ENCODE peak calls at places on chromosomes 16 and 17, in ten cellular contexts. One of them, this sample, is unnamed.

GRCh38 chr16:57998484-57998883 is 2.0 kb downstream of the ZNF319 start:
- DNase-seq in small intestine: peak; percentile 45
- DNase-seq in heart right ventricle: no peak
- DNase-seq in NT2/D1: no peak
- DNase-seq in pancreas: no peak
- DNase-seq in CD8-positive, alpha-beta T cell: peak; percentile 54
- DNase-seq in thoracic aorta: no peak
- DNase-seq in fibroblast of lung: peak; percentile 14
- DNase-seq in SK-N-SH: no peak
- DNase-seq in colonic mucosa: peak; percentile 49
- DNase-seq in this sample: no peak

GRCh38 chr16:1626327-1626726 is 14.2 kb downstream of the CRAMP1 start:
- DNase-seq in small intestine: no peak
- DNase-seq in heart right ventricle: no peak
- DNase-seq in NT2/D1: no peak
- DNase-seq in pancreas: no peak
- DNase-seq in CD8-positive, alpha-beta T cell: no peak
- DNase-seq in thoracic aorta: no peak
- DNase-seq in fibroblast of lung: no peak
- DNase-seq in SK-N-SH: no peak
- DNase-seq in colonic mucosa: no peak
- DNase-seq in this sample: no peak

GRCh38 chr16:61654962-61655361 is 381.3 kb downstream of the CDH8 start:
- DNase-seq in small intestine: no peak
- DNase-seq in heart right ventricle: no peak
- DNase-seq in NT2/D1: no peak
- DNase-seq in pancreas: no peak
- DNase-seq in CD8-positive, alpha-beta T cell: no peak
- DNase-seq in thoracic aorta: no peak
- DNase-seq in fibroblast of lung: no peak
- DNase-seq in SK-N-SH: no peak
- DNase-seq in colonic mucosa: no peak
- DNase-seq in this sample: no peak

GRCh38 chr16:2713523-2713922 is 6.5 kb downstream of the PRSS27 start:
- DNase-seq in small intestine: no peak
- DNase-seq in heart right ventricle: no peak
- DNase-seq in NT2/D1: no peak
- DNase-seq in pancreas: peak; percentile 51
- DNase-seq in CD8-positive, alpha-beta T cell: no peak
- DNase-seq in thoracic aorta: no peak
- DNase-seq in fibroblast of lung: no peak
- DNase-seq in SK-N-SH: no peak
- DNase-seq in colonic mucosa: no peak
- DNase-seq in this sample: no peak

GRCh38 chr17:28449861-28450260 is 23.6 kb upstream of the SLC13A2 start:
- DNase-seq in small intestine: no peak
- DNase-seq in heart right ventricle: no peak
- DNase-seq in NT2/D1: no peak
- DNase-seq in pancreas: no peak
- DNase-seq in CD8-positive, alpha-beta T cell: no peak
- DNase-seq in thoracic aorta: no peak
- DNase-seq in fibroblast of lung: no peak
- DNase-seq in SK-N-SH: no peak
- DNase-seq in colonic mucosa: no peak
- DNase-seq in this sample: no peak

GRCh38 chr17:11871773-11872172 is 125.5 kb downstream of the ZNF18 start:
- DNase-seq in small intestine: no peak
- DNase-seq in heart right ventricle: no peak
- DNase-seq in NT2/D1: no peak
- DNase-seq in pancreas: no peak
- DNase-seq in CD8-positive, alpha-beta T cell: no peak
- DNase-seq in thoracic aorta: no peak
- DNase-seq in fibroblast of lung: no peak
- DNase-seq in SK-N-SH: peak; percentile 21
- DNase-seq in colonic mucosa: no peak
- DNase-seq in this sample: no peak

GRCh38 chr16:74035816-74036215 is 260.8 kb upstream of the PSMD7 start:
- DNase-seq in small intestine: no peak
- DNase-seq in heart right ventricle: no peak
- DNase-seq in NT2/D1: no peak
- DNase-seq in pancreas: no peak
- DNase-seq in CD8-positive, alpha-beta T cell: no peak
- DNase-seq in thoracic aorta: no peak
- DNase-seq in fibroblast of lung: peak; percentile 35
- DNase-seq in SK-N-SH: peak; percentile 62
- DNase-seq in colonic mucosa: no peak
- DNase-seq in this sample: no peak

GRCh38 chr16:74623214-74623842 is 16.4 kb upstream of the GLG1 start:
- DNase-seq in small intestine: peak; percentile 66
- DNase-seq in heart right ventricle: no peak
- DNase-seq in NT2/D1: peak; percentile 15
- DNase-seq in pancreas: no peak
- DNase-seq in CD8-positive, alpha-beta T cell: no peak
- DNase-seq in thoracic aorta: no peak
- DNase-seq in fibroblast of lung: peak; percentile 75
- DNase-seq in SK-N-SH: peak; percentile 47
- DNase-seq in colonic mucosa: no peak
- DNase-seq in this sample: peak; percentile 29

GRCh38 chr16:28610595-28611270 is 889 bp upstream of the SULT1A1 start:
- DNase-seq in small intestine: peak; percentile 59
- DNase-seq in heart right ventricle: no peak
- DNase-seq in NT2/D1: no peak
- DNase-seq in pancreas: no peak
- DNase-seq in CD8-positive, alpha-beta T cell: no peak
- DNase-seq in thoracic aorta: no peak
- DNase-seq in fibroblast of lung: no peak
- DNase-seq in SK-N-SH: no peak
- DNase-seq in colonic mucosa: no peak
- DNase-seq in this sample: no peak
- H3K4me3 ChIP-seq in small intestine: no peak overlapping the region
- H3K4me3 ChIP-seq in heart right ventricle: no peak overlapping the region
- H3K4me3 ChIP-seq in NT2/D1: no peak overlapping the region
- H3K4me3 ChIP-seq in pancreas: no peak overlapping the region
- H3K4me3 ChIP-seq in CD8-positive, alpha-beta T cell: no peak overlapping the region
- H3K4me3 ChIP-seq in thoracic aorta: no peak overlapping the region
- H3K4me3 ChIP-seq in fibroblast of lung: no peak overlapping the region
- H3K4me3 ChIP-seq in SK-N-SH: no peak overlapping the region
- H3K4me3 ChIP-seq in colonic mucosa: peak overlapping the region; percentile 1
- H3K4me3 ChIP-seq in this sample: no peak overlapping the region

GRCh38 chr17:78748048-78748729 is 33.9 kb downstream of the CYTH1 start:
- DNase-seq in small intestine: no peak
- DNase-seq in heart right ventricle: no peak
- DNase-seq in NT2/D1: no peak
- DNase-seq in pancreas: no peak
- DNase-seq in CD8-positive, alpha-beta T cell: no peak
- DNase-seq in thoracic aorta: no peak
- DNase-seq in fibroblast of lung: no peak
- DNase-seq in SK-N-SH: no peak
- DNase-seq in colonic mucosa: no peak
- DNase-seq in this sample: no peak

GRCh38 chr17:78747479-78747878 is 34.6 kb downstream of the CYTH1 start:
- DNase-seq in small intestine: no peak
- DNase-seq in heart right ventricle: no peak
- DNase-seq in NT2/D1: no peak
- DNase-seq in pancreas: no peak
- DNase-seq in CD8-positive, alpha-beta T cell: no peak
- DNase-seq in thoracic aorta: no peak
- DNase-seq in fibroblast of lung: no peak
- DNase-seq in SK-N-SH: no peak
- DNase-seq in colonic mucosa: no peak
- DNase-seq in this sample: no peak

GRCh38 chr17:78746263-78746948 is 35.7 kb downstream of the CYTH1 start:
- DNase-seq in small intestine: no peak
- DNase-seq in heart right ventricle: no peak
- DNase-seq in NT2/D1: no peak
- DNase-seq in pancreas: no peak
- DNase-seq in CD8-positive, alpha-beta T cell: no peak
- DNase-seq in thoracic aorta: no peak
- DNase-seq in fibroblast of lung: no peak
- DNase-seq in SK-N-SH: no peak
- DNase-seq in colonic mucosa: no peak
- DNase-seq in this sample: no peak

GRCh38 chr17:78745407-78746088 is 36.5 kb downstream of the CYTH1 start:
- DNase-seq in small intestine: peak; percentile 78
- DNase-seq in heart right ventricle: peak; percentile 54
- DNase-seq in NT2/D1: peak; percentile 13
- DNase-seq in pancreas: no peak
- DNase-seq in CD8-positive, alpha-beta T cell: peak; percentile 40
- DNase-seq in thoracic aorta: no peak
- DNase-seq in fibroblast of lung: peak; percentile 62
- DNase-seq in SK-N-SH: no peak
- DNase-seq in colonic mucosa: no peak
- DNase-seq in this sample: peak; percentile 56

GRCh38 chr17:78746949-78747269 is 35.2 kb downstream of the CYTH1 start:
- DNase-seq in small intestine: no peak
- DNase-seq in heart right ventricle: no peak
- DNase-seq in NT2/D1: no peak
- DNase-seq in pancreas: no peak
- DNase-seq in CD8-positive, alpha-beta T cell: no peak
- DNase-seq in thoracic aorta: no peak
- DNase-seq in fibroblast of lung: no peak
- DNase-seq in SK-N-SH: no peak
- DNase-seq in colonic mucosa: no peak
- DNase-seq in this sample: no peak
- H3K36me3 ChIP-seq in small intestine: no peaks in the 10 kb centered on the region
- H3K36me3 ChIP-seq in heart right ventricle: no peaks in the 10 kb centered on the region
- H3K36me3 ChIP-seq in NT2/D1: no peaks in the 10 kb centered on the region
- H3K36me3 ChIP-seq in pancreas: no peaks in the 10 kb centered on the region
- H3K36me3 ChIP-seq in CD8-positive, alpha-beta T cell: no peaks in the 10 kb centered on the region
- H3K36me3 ChIP-seq in thoracic aorta: no peaks in the 10 kb centered on the region
- H3K36me3 ChIP-seq in fibroblast of lung: no peaks in the 10 kb centered on the region
- H3K36me3 ChIP-seq in SK-N-SH: no peaks in the 10 kb centered on the region
- H3K36me3 ChIP-seq in colonic mucosa: no peaks in the 10 kb centered on the region
- H3K36me3 ChIP-seq in this sample: no peaks in the 10 kb centered on the region

DNA sequence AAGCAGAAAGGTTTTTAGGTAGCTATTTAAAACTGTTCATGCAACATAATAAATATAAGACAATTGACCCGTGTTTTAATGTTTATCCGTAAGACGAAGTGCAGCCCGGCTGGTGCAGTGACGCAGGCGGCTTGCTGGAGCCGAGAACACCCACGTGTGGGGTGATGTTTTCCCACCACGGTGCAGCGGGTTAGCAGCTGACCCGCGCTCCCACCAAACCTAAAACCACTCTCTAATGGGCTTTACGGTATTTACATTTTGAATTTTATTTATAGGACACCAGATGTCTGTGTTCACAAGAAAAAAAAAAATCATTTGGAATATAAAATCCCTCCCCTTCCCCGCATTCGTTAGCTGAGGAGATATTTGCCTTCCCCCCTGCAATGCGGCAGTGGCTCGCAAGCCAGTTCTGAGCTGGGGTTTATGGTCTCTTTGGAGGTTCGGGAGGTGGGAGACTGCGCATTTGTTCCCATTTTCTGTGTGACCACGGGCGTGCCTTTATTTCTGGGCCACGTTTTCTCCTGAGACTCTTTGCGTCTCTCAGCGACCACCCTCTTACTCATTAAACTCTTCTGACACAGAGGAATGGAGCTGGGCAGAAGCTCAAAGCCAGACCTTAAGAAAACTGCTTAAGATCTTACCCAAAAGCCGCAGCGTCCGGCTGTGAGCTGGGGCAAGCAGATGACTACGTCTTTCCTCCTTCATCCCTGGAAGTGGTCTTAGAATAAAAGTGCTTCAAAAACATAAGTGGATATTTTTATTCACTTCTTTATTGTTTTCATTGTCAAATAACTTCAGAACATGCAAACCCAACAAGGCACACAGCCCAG is 301.1 kb downstream of the IRF8 start:
- DNase-seq in small intestine: no peak
- DNase-seq in heart right ventricle: no peak
- DNase-seq in NT2/D1: no peak
- DNase-seq in pancreas: no peak
- DNase-seq in CD8-positive, alpha-beta T cell: no peak
- DNase-seq in thoracic aorta: no peak
- DNase-seq in fibroblast of lung: peak; percentile 80
- DNase-seq in SK-N-SH: no peak
- DNase-seq in colonic mucosa: no peak
- DNase-seq in this sample: no peak
- H3K4me3 ChIP-seq in small intestine: no peak overlapping the region
- H3K4me3 ChIP-seq in heart right ventricle: no peak overlapping the region
- H3K4me3 ChIP-seq in NT2/D1: no peak overlapping the region
- H3K4me3 ChIP-seq in pancreas: no peak overlapping the region
- H3K4me3 ChIP-seq in CD8-positive, alpha-beta T cell: no peak overlapping the region
- H3K4me3 ChIP-seq in thoracic aorta: no peak overlapping the region
- H3K4me3 ChIP-seq in fibroblast of lung: peak overlapping the region; percentile 9
- H3K4me3 ChIP-seq in SK-N-SH: no peak overlapping the region
- H3K4me3 ChIP-seq in colonic mucosa: no peak overlapping the region
- H3K4me3 ChIP-seq in this sample: no peak overlapping the region

DNA sequence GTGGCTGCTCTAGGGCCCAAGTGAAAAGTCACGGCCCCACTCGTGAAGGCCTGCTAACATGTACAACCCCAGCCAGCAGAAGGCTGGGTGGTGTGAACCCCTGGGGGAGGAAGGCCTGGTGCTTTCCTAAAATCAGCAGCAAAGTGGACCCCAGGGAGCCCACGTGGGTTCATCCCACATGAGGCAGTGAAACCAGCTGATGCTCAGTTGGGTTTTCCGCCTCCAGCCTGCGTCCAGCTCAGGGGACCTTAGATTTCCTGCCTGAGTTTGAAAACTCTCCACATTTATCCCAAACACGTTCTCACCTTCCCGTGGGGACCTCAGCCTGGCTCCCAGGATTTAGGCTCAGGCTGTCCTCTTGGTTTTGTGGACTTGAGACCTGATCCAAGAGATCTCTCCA is 85.8 kb downstream of the SOCS1 start:
- DNase-seq in small intestine: no peak
- DNase-seq in heart right ventricle: no peak
- DNase-seq in NT2/D1: no peak
- DNase-seq in pancreas: no peak
- DNase-seq in CD8-positive, alpha-beta T cell: no peak
- DNase-seq in thoracic aorta: no peak
- DNase-seq in fibroblast of lung: no peak
- DNase-seq in SK-N-SH: no peak
- DNase-seq in colonic mucosa: no peak
- DNase-seq in this sample: no peak
- H3K36me3 ChIP-seq in small intestine: no peaks in the 10 kb centered on the region
- H3K36me3 ChIP-seq in heart right ventricle: no peaks in the 10 kb centered on the region
- H3K36me3 ChIP-seq in NT2/D1: peaks cover 19% of the 10 kb centered on the region
- H3K36me3 ChIP-seq in pancreas: no peaks in the 10 kb centered on the region
- H3K36me3 ChIP-seq in CD8-positive, alpha-beta T cell: peaks cover 16% of the 10 kb centered on the region
- H3K36me3 ChIP-seq in thoracic aorta: peaks cover 9% of the 10 kb centered on the region
- H3K36me3 ChIP-seq in fibroblast of lung: no peaks in the 10 kb centered on the region
- H3K36me3 ChIP-seq in SK-N-SH: peaks cover 14% of the 10 kb centered on the region
- H3K36me3 ChIP-seq in colonic mucosa: no peaks in the 10 kb centered on the region
- H3K36me3 ChIP-seq in this sample: no peaks in the 10 kb centered on the region

This sample was measured in naive thymus-derived CD4-positive, alpha-beta T cell.